ENCODE peak calls at places on chromosomes 5 and 9, in five cellular contexts. Z is mucosa of descending colon, M is progenitor cell of endocrine pancreas, Y is endothelial cell, P is fibroblast of lung. V is an unnamed sample.

GRCh38 chr5:149860801-149861322 is 83.7 kb downstream of the PDE6A start:
- DNase-seq in Y (no peak), P (no peak), Z (no peak), M (no peak), V (peak; percentile 40)

GRCh38 chr9:112097712-112098688 is 77.1 kb downstream of the SUSD1 start:
- DNase-seq in P (peak; percentile 81), M (peak; percentile 58), Z (no peak), Y (peak; percentile 84), V (peak; percentile 87)

GRCh38 chr9:114176601-114177295 is 21.4 kb downstream of the COL27A1 start:
- DNase-seq in Z (no peak), M (no peak), P (no peak), Y (no peak), V (no peak)

GRCh38 chr5:141383345-141383744 is 803 bp downstream of the PCDHGA7 start:
- DNase-seq in M (no peak), P (no peak), Y (no peak), Z (no peak), V (no peak)

GRCh38 chr5:91010090-91010489 is 373.0 kb downstream of the ARRDC3 start:
- DNase-seq in P (no peak), Y (no peak), Z (no peak), M (no peak), V (no peak)

GRCh38 chr9:88535932-88536324 is 950 bp downstream of the NXNL2 start:
- DNase-seq in M (no peak), P (no peak), Y (no peak), Z (no peak), V (no peak)

GRCh38 chr9:5499157-5499556 is 11.2 kb upstream of the PDCD1LG2 start:
- DNase-seq in Y (no peak), Z (no peak), P (peak; percentile 6), M (no peak), V (no peak)

GRCh38 chr9:129567842-129568559 is 52.9 kb downstream of the C9orf50 start:
- DNase-seq in Y (no peak), M (peak; percentile 24), Z (no peak), P (peak; percentile 62), V (peak; percentile 76)

GRCh38 chr5:26791433-26791832 is 247.0 kb downstream of the CDH9 start:
- DNase-seq in Y (no peak), Z (no peak), M (no peak), P (no peak), V (no peak)

GRCh38 chr9:76667521-76667957 is 96.7 kb upstream of the PCA3 start:
- DNase-seq in M (no peak), Y (no peak), P (peak; percentile 39), Z (no peak), V (peak; percentile 32)

GRCh38 chr9:92265159-92265558 is 28.3 kb downstream of the IARS1 start:
- DNase-seq in Y (no peak), Z (no peak), M (no peak), P (peak; percentile 7), V (no peak)

GRCh38 chr9:40925149-40925548 is 203.3 kb downstream of the FOXD4L6 start:
- DNase-seq in Z (no peak), P (no peak), Y (no peak), M (no peak), V (no peak)

DNA sequence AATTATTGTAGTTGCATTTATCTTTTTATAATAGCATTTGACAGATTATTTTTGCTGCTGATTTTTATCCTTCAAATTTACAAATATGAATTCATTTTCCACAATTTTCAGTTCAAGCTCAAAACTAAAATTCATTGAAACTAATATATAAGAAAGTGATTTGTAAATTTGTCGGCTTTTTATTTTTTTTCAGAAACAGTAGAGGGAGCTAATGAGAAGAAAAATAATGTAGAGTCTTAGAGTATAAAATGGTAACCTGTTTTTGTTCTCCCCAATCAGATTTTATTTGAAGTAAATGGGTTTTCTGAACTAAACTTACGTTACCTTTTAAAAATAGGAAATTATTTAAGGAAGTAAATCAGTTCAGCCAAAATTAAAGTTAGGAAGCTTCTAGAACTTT is 19.2 kb downstream of the PRRC1 start:
- DNase-seq in Y (no peak), P (peak; percentile 34), Z (no peak), M (no peak), V (no peak)
- TF ChIP-seq CTCF in Y (peak; percentile 45), P (peak; percentile 23), Z (no peak), M (peak; percentile 47), V (peak; percentile 41)

GRCh38 chr5:179978792-179979191 is 71.1 kb upstream of the TBC1D9B start:
- DNase-seq in M (no peak), Y (no peak), P (no peak), Z (no peak), V (no peak)

GRCh38 chr5:179975713-179976030 is 68.0 kb upstream of the TBC1D9B start:
- DNase-seq in M (no peak), Y (no peak), P (no peak), Z (no peak), V (no peak)

GRCh38 chr5:179973391-179973790 is 65.7 kb upstream of the TBC1D9B start:
- DNase-seq in Y (no peak), P (no peak), M (no peak), Z (no peak), V (no peak)

GRCh38 chr5:179974281-179974945 is 66.7 kb upstream of the TBC1D9B start:
- DNase-seq in M (no peak), Z (no peak), Y (no peak), P (no peak), V (no peak)

DNA sequence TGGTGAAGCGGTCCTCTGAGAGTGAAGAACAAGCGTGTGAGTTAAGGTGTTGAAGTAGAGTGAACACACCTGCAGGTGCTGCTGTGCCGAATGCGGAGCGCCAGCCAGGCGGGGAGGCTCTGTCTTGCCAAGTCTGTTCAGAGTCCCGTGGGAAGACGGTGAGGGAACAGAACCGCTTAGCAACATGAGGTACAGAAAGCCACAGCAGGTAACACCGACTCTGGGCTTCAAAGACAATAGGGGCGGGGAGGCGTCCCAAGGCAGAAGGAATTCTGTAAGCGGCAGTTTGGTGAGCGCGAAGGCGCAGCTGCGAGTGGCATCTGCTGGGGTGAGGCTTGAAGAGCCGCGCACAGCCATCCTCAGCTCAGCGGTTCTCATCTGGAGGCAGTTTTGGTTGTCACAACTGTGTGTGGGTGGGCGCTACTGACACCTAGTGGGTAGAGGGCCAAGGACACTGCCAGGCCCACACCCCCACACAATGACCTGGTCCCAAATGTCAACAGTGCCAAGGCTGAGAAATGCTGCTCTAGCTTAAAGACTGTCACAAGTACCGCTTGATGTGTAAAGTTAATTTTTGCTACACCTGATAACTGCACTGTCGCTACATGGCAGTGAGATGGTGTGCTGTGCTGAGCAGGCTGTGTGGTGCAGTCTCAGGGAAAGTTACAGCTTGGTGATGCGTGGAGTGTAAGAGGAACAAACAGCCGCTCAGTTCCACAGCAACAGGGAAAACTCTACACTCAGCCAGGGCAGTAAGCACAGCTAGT is 67.4 kb upstream of the TBC1D9B start:
- DNase-seq in Z (peak; percentile 66), M (no peak), P (peak; percentile 14), Y (peak; percentile 64), V (peak; percentile 73)
- TF ChIP-seq CTCF in Z (no peak), M (peak; percentile 59), P (peak; percentile 36), Y (peak; percentile 51), V (peak; percentile 44)

DNA sequence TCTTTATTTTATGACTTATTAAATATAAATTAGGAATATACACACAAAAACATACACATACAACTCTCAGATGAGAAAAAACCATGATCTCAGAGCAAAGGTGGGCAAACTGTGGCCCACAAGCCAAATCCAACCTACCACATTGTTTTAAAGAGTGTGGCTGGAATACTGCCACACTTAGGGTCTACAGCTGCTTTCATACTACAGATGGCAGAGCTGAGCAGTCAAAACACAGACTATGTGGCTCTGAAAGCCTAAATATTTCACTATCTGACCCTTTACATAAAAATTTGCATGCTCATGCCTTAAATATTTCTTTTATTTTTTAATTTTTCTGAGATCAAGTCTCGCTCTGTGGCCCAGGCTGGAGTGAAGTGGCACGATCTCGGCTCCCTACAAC is 28.3 kb downstream of the LEAP2 start:
- DNase-seq in Y (no peak), Z (no peak), P (no peak), M (no peak), V (no peak)
- TF ChIP-seq CTCF in Y (no peak), Z (no peak), P (no peak), M (peak; percentile 18), V (no peak)

DNA sequence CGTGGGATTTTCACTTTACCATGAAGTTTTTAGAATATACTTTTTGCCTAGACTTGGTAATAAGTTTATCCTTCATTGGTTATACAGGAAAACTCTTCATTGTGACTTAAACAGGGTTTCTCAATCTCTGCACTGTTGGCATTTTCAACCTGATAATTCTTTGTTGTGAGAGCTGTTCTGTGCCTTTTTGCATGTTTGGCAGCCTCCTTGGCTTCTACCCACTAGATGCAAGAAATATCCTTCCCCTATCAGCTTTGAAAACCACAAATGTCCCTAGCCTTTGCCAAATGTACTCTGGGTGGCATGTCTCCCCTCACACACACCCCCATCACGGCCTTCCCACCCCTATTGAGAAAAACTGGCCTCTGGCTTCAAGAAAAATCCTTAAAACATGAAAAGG is 180.9 kb downstream of the ESM1 start:
- DNase-seq in Y (no peak), Z (no peak), M (no peak), P (peak; percentile 44), V (no peak)
- TF ChIP-seq CTCF in Y (no peak), Z (no peak), M (no peak), P (no peak), V (no peak)

DNA sequence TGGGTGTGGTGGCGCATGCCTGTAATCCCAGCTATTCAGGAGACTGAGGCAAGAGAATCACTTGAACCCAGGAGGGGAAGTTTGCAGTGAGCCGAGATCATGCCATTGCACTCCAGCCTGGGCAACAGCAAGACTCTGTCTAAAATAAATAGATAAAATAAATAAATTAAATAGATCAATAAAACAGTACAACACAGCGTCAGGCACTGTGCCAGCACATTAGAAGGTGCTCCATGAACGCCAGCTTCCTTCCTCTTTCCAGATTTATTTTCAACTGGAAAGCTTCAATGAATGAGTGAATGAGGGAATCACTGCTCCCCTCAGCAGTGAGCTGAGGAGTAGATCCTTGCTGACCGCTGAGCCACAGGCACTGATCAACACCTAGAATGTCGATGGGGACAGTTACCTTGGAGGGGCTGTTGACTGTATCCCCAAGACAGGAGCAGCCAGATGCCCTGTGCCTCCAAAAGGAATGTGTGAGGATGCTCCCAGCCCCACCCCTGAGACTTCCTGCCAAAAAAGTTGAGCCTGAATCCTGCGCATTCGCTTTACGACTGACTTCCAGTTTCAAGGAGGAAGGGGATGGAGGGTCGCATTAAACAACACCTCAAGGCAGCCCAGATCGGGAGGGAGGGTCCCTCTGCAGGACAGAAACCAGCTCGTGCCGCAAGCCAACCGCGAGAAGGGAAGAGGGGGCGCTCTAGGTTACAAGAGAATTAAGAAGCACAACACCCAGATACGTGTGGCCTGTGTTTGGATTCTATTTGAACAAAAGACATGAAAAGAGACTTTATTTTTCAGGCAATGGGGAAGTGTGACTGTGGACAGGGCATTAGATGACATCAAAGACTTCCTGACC is 54.0 kb upstream of the CNOT6 start:
- DNase-seq in Y (no peak), Z (no peak), P (no peak), M (no peak), V (no peak)
- TF ChIP-seq CTCF in Y (no peak), Z (no peak), P (no peak), M (no peak), V (peak; percentile 10)

GRCh38 chr5:93607367-93608258 is 24.6 kb downstream of the NR2F1 start:
- DNase-seq in M (no peak), Y (no peak), P (peak; percentile 86), Z (no peak), V (peak; percentile 68)
- TF ChIP-seq CTCF in M (peak; percentile 56), Y (no peak), P (peak; percentile 70), Z (no peak), V (peak; percentile 73)

V was measured in cardiac muscle cell.